ENCODE peak calls at places on chromosomes 4 and X, in eight cellular contexts. T is breast epithelium, Y is GM12891, M is HCT116, O is transverse colon, H is suprapubic skin, P is vagina, S is sigmoid colon. B is an unnamed sample.

GRCh38 chr4:147761218-147761883 is 29.5 kb downstream of the ARHGAP10 start:
- DNase-seq in M (no peak), Y (no peak), O (no peak), S (no peak), H (no peak), T (no peak), P (no peak), B (no peak)

GRCh38 chrX:53089224-53089842 is 4.6 kb upstream of the KANTR start:
- DNase-seq in H (no peak), T (no peak), S (peak; percentile 85), M (peak; percentile 34), O (peak; percentile 65), P (peak; percentile 84), Y (no peak), B (no peak)

GRCh38 chrX:110795645-110796510 is at the start of gene CHRDL1:
- DNase-seq in M (no peak), P (no peak), O (peak; percentile 18), T (no peak), H (peak; percentile 72), Y (no peak), S (peak; percentile 88), B (peak; percentile 83)

GRCh38 chr4:184472540-184473264 is 1.6 kb downstream of the IRF2 start:
- DNase-seq in P (no peak), T (peak; percentile 59), H (peak; percentile 89), O (peak; percentile 92), S (peak; percentile 88), Y (peak; percentile 37), M (no peak), B (peak; percentile 88)

GRCh38 chr4:22502895-22503814 is 12.7 kb downstream of the ADGRA3 start:
- DNase-seq in P (no peak), H (no peak), M (no peak), T (no peak), Y (no peak), O (no peak), S (no peak), B (no peak)

GRCh38 chrX:74613350-74614192 is 853 bp downstream of the RLIM start:
- DNase-seq in M (no peak), Y (no peak), P (no peak), T (no peak), H (no peak), S (no peak), O (peak; percentile 7), B (no peak)

GRCh38 chr4:176837176-176837915 is 44.6 kb upstream of the VEGFC start:
- DNase-seq in Y (no peak), M (no peak), T (no peak), S (no peak), P (no peak), O (no peak), H (no peak), B (no peak)

GRCh38 chr4:25883565-25883964 is 20.8 kb upstream of the SEL1L3 start:
- DNase-seq in H (no peak), M (no peak), O (no peak), Y (no peak), S (no peak), P (no peak), T (no peak), B (no peak)

GRCh38 chr4:147118523-147118922 is 172.9 kb upstream of the TTC29 start:
- DNase-seq in S (no peak), P (no peak), H (no peak), M (no peak), Y (no peak), O (no peak), T (no peak), B (no peak)

GRCh38 chrX:114584434-114584943 is 603 bp downstream of the HTR2C start:
- DNase-seq in P (no peak), O (no peak), S (no peak), M (no peak), H (peak; percentile 59), T (no peak), Y (no peak), B (peak; percentile 75)

GRCh38 chr4:2393353-2394270 is 24.8 kb downstream of the ZFYVE28 start:
- DNase-seq in Y (no peak), P (no peak), M (no peak), H (no peak), S (no peak), O (peak; percentile 32), T (no peak), B (no peak)

GRCh38 chr4:6516762-6517161 is 44.3 kb upstream of the PPP2R2C start:
- DNase-seq in O (no peak), Y (no peak), M (no peak), T (no peak), P (no peak), H (no peak), S (peak; percentile 22), B (no peak)

GRCh38 chr4:56626420-56626819 is 54.7 kb downstream of the HOPX start:
- DNase-seq in S (no peak), M (no peak), Y (no peak), H (no peak), T (no peak), P (no peak), O (no peak), B (no peak)

GRCh38 chrX:27276751-27277150 is 186.4 kb downstream of the PPP4R3C start:
- DNase-seq in P (no peak), H (no peak), M (peak; percentile 0), O (no peak), Y (no peak), S (no peak), T (no peak), B (no peak)

GRCh38 chr4:20612313-20612712 is 87.9 kb upstream of the PACRGL start:
- DNase-seq in O (no peak), T (no peak), M (no peak), H (no peak), Y (no peak), S (no peak), P (no peak), B (no peak)

GRCh38 chr4:119040261-119040660 is 95.4 kb upstream of the MYOZ2 start:
- DNase-seq in Y (no peak), H (no peak), P (no peak), T (no peak), S (no peak), O (no peak), M (no peak), B (no peak)

GRCh38 chrX:42754129-42754528 is 23.8 kb downstream of the PPP1R2C start:
- DNase-seq in T (no peak), M (no peak), O (no peak), Y (no peak), S (no peak), H (no peak), P (no peak), B (no peak)

GRCh38 chr4:6534618-6535328 is 40.2 kb upstream of the MAN2B2 start:
- DNase-seq in T (no peak), P (no peak), H (no peak), O (no peak), M (no peak), S (no peak), Y (no peak), B (no peak)

GRCh38 chr4:184934961-184935360 is 83.3 kb upstream of the HELT start:
- DNase-seq in H (no peak), T (no peak), M (no peak), S (no peak), Y (no peak), O (no peak), P (peak; percentile 27), B (no peak)

GRCh38 chr4:7753931-7754465 is 185.7 kb downstream of the AFAP1 start:
- DNase-seq in H (no peak), P (no peak), T (no peak), Y (no peak), M (no peak), S (no peak), O (no peak), B (no peak)
- TF ChIP-seq POLR2AphosphoS5 in H (no peak), P (no peak), T (no peak), Y (no peak), M (no peak), S (no peak), O (no peak), B (no peak)

DNA sequence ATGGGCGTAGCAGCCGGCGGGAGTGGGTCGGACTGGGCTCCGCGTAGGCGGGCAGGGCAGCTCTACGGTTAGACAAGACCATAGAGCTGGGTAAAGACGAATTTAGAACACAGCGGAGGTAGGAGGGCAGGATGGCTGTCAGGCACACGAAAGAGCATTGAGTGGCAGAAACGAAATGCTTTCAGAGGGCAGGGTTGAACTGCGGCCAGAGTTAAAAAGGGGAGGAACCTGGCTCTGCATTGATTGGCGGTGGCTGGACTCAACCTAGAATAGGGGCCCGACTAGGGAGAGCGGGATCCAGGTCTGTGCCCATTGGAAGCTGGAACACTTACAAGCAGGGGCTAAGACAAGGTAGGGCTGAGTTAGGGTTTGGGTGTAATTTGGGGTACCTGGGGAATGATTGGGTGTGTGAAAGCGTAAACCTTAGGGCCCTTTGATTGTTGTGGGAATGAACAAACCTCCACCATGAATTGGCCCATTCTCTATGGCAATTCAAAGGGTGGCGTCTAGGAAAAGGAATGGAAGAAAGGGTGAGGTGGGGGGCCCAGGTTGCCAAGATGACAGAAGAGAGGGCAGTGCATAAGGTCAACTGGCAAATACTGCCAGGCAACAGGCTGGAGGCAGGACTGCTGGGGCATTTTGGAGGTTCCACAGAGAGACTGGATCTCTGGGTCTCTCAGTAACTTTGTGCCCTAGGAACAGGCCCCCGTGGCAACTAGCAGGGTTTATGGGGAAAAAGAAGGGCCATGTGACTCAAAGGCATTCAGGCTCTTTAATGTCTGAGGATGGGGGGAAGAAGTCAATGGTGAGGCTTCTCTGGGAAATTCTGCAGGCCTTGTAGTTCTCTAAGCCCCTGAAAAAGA is 911 bp upstream of the ELK1 start:
- DNase-seq in P (peak; percentile 84), M (no peak), T (no peak), S (no peak), Y (no peak), H (no peak), O (no peak), B (no peak)
- TF ChIP-seq POLR2A in P (no peak), M (no peak), T (no peak), S (no peak), Y (no peak), H (no peak), O (no peak), B (no peak)

DNA sequence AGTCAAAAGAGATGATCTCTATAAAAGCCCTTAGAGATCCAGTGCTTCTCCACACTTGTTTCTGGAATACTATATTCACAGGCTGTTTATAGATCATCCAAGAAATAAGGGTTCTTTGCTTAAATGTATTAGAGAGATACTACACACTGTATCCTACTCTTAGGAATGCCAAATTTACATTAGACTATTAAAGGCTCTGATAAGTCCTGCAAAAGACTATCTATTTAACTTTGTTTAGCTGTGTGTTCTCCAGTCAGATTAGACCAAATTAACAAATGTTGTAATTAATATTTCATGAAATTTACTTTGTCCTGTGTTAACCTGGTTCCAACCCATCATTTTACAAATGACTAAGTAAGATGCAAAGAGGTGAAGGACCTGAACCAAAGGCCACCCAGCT is 260.5 kb upstream of the ZIC3 start:
- DNase-seq in H (no peak), Y (no peak), O (no peak), T (no peak), S (no peak), P (no peak), M (no peak), B (no peak)
- TF ChIP-seq POLR2AphosphoS5 in H (no peak), Y (no peak), O (no peak), T (no peak), S (no peak), P (no peak), M (no peak), B (no peak)

DNA sequence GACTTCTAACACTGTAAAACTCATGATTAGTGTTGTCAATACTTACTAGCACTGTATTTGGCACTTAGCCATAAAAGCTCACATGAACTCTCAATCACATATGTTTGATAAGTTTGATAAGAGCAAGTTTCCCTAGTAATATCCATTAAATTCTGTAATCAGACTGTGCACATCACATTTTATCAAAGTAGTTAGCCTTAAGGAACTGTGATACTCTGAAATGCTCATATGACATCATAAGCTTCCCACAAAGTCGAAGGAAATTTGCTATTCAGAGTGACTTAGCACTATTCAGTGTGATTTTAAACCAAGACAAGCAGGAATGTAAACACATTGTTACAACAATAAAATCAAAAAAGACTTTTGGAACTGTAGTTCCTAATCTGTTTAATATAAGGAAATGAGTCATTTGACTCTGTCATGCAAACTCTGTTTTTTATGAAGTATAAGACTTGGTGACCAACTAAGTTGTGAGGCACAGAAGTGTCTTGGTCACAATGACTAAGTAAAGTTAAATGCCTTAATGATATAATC is 6.7 kb downstream of the SLC7A11 start:
- DNase-seq in M (peak; percentile 15), H (no peak), Y (no peak), P (no peak), O (no peak), S (no peak), T (no peak), B (no peak)
- TF ChIP-seq POLR2A in M (no peak), H (no peak), Y (no peak), P (no peak), O (no peak), S (no peak), T (no peak), B (no peak)